ENCODE peak calls at places on chromosome 12, in nine cellular contexts. Y is mammary epithelial cell, B is IMR-90, U is PC-9, O is GM23248, L is PC-3, H is endothelial cell of umbilical vein, P is H9, W is GM23338. Z is an unnamed sample.
A peak's percentile ranks its signal among the peaks of the same experiment; 100 is the strongest.

GRCh38 chr12:120674172-120674571 is 12.8 kb upstream of the MLEC start:
- DNase-seq in B (no peak), U (no peak), P (no peak), Y (no peak), L (no peak), O (no peak), H (no peak), W (no peak), Z (no peak)

GRCh38 chr12:107537464-107538119 is 148.0 kb upstream of the PWP1 start:
- DNase-seq in W (no peak), L (no peak), P (no peak), U (no peak), O (no peak), Y (no peak), B (no peak), H (no peak), Z (no peak)

GRCh38 chr12:124456652-124457152 is 110.7 kb downstream of the NCOR2 start:
- DNase-seq in Y (no peak), L (no peak), H (no peak), U (no peak), W (no peak), P (no peak), O (no peak), B (no peak), Z (no peak)

GRCh38 chr12:95857151-95857550 is 1.6 kb upstream of the SNRPF start:
- DNase-seq in Y (no peak), O (no peak), H (no peak), P (peak; percentile 59), W (peak; percentile 77), U (no peak), B (no peak), L (no peak), Z (no peak)

GRCh38 chr12:52546126-52546525 is 6.8 kb downstream of the KRT71 start:
- DNase-seq in W (peak; percentile 40), U (no peak), O (no peak), P (peak; percentile 63), B (no peak), H (no peak), L (no peak), Y (no peak), Z (no peak)

GRCh38 chr12:27807063-27807703 is 27.1 kb upstream of the MANSC4 start:
- DNase-seq in Y (no peak), P (no peak), W (peak; percentile 47), H (no peak), O (no peak), B (no peak), L (no peak), U (no peak), Z (peak; percentile 46)

GRCh38 chr12:67910360-67911292 is 78.6 kb upstream of the IFNG-AS1 start:
- DNase-seq in L (peak; percentile 97), O (peak; percentile 95), P (no peak), W (no peak), B (peak; percentile 95), U (no peak), H (no peak), Y (peak; percentile 90), Z (peak; percentile 67)

GRCh38 chr12:96425973-96426372 is 25.7 kb upstream of the CDK17 start:
- DNase-seq in U (no peak), O (peak; percentile 61), W (no peak), L (peak; percentile 63), P (no peak), B (peak; percentile 83), Y (peak; percentile 57), H (no peak), Z (peak; percentile 68)

GRCh38 chr12:27206801-27207502 is 37.1 kb upstream of the STK38L start:
- DNase-seq in U (no peak), B (no peak), P (no peak), O (no peak), L (no peak), Y (no peak), H (no peak), W (no peak), Z (no peak)

GRCh38 chr12:131636266-131636665 is 74.6 kb upstream of the SFSWAP start:
- DNase-seq in L (no peak), O (no peak), B (no peak), H (no peak), U (no peak), W (no peak), P (no peak), Y (no peak), Z (no peak)

GRCh38 chr12:24534632-24535031 is 414.3 kb downstream of the BCAT1 start:
- DNase-seq in U (no peak), W (peak; percentile 49), Y (no peak), B (no peak), H (no peak), P (no peak), O (no peak), L (no peak), Z (no peak)

GRCh38 chr12:88267630-88268029 is 125.5 kb downstream of the TMTC3 start:
- DNase-seq in Y (no peak), O (no peak), B (no peak), L (no peak), H (no peak), U (no peak), W (no peak), P (no peak), Z (no peak)
- H2AFZ ChIP-seq in Y (no peak overlapping the region), O (no peak overlapping the region), B (no peak overlapping the region), L (no peak overlapping the region), H (no peak overlapping the region), U (no peak overlapping the region), W (no peak overlapping the region), P (no peak overlapping the region), Z (no peak overlapping the region)

GRCh38 chr12:91142184-91142583 is 30.9 kb upstream of the LUM start:
- DNase-seq in W (no peak), U (no peak), O (peak; percentile 24), H (no peak), B (peak; percentile 63), P (no peak), L (no peak), Y (no peak), Z (peak; percentile 60)

GRCh38 chr12:91139981-91140659 is 28.8 kb upstream of the LUM start:
- DNase-seq in U (no peak), W (no peak), L (peak; percentile 58), O (peak; percentile 90), Y (peak; percentile 47), H (peak; percentile 27), B (peak; percentile 95), P (no peak), Z (peak; percentile 95)

GRCh38 chr12:91138337-91138905 is 27.1 kb upstream of the LUM start:
- DNase-seq in W (peak; percentile 3), Y (no peak), L (no peak), U (no peak), H (peak; percentile 48), O (peak; percentile 26), P (no peak), B (no peak), Z (peak; percentile 33)

GRCh38 chr12:91139264-91139663 is 28.0 kb upstream of the LUM start:
- DNase-seq in H (peak; percentile 53), Y (no peak), P (no peak), L (no peak), O (no peak), W (no peak), B (peak; percentile 17), U (no peak), Z (peak; percentile 42)

DNA sequence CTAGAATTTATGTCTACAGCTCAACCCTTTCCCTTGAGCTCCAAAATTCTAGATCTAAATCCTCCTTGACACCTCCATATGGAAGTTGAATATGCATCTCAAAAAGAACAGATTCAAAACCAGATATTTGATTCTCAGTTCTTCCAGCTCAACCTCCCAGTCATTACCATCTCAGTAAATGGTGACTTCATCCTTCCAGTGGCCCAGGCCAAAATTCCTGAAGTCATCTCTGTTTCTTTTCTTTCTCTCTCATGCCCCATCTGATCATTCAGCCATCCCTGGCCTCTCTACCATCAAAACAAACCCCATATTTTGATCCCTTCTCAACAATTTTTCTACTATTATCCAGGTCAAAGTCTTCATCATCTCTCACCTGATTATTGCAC is 29.4 kb upstream of the LUM start:
- DNase-seq in U (no peak), O (peak; percentile 88), W (no peak), B (peak; percentile 74), P (no peak), L (peak; percentile 10), Y (no peak), H (no peak), Z (no peak)
- H2AFZ ChIP-seq in U (no peak overlapping the region), O (no peak overlapping the region), W (no peak overlapping the region), B (no peak overlapping the region), P (no peak overlapping the region), L (no peak overlapping the region), Y (no peak overlapping the region), H (no peak overlapping the region), Z (no peak overlapping the region)

DNA sequence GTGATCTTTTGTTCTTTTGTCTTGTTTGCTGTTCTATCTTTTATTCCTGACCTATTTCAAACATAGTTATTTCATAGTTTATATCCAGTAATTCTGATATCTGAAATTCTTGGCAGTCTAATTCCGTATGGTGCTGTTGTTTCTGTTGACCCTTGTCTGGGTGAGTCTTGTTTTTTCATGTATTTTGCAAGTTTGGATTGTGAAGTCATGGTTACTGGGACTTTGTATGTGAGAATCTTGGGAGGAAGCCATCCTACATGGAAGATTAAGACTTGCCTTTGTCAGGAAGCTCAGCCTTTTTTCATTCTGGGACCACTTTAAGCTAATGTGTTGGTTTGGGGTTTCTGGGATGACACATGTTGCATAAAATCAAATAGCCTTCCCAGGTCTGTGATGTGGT is 191.6 kb upstream of the E2F7 start:
- DNase-seq in U (no peak), Y (no peak), H (no peak), B (no peak), L (no peak), O (peak; percentile 17), W (no peak), P (no peak), Z (no peak)
- H2AFZ ChIP-seq in U (no peak overlapping the region), Y (no peak overlapping the region), H (no peak overlapping the region), B (no peak overlapping the region), L (no peak overlapping the region), O (no peak overlapping the region), W (peak overlapping the region; percentile 72), P (peak overlapping the region; percentile 29), Z (no peak overlapping the region)

DNA sequence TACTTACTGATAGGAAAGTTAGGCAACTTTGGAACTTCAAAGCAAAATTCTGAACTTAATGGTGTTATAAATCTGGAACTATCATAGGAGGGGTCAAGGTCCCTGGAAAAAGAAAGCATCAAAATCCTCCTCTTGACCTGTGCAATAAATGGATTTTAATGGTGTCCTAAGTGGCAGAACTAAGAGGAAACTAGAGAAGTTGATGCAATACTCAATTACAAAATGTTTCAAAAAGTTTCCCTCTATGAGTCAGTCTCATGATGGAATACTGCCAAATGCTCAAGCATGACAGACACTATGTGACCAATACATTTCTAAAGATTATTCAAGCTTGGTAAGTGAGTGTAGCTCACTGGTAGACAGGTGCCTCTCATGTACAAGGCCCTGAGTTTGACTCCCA is 47.7 kb upstream of the ERGIC2 start:
- DNase-seq in P (no peak), L (peak; percentile 99), H (peak; percentile 65), Y (peak; percentile 91), U (peak; percentile 9), O (peak; percentile 75), W (no peak), B (peak; percentile 84), Z (peak; percentile 90)
- H2AFZ ChIP-seq in P (no peak overlapping the region), L (no peak overlapping the region), H (no peak overlapping the region), Y (no peak overlapping the region), U (no peak overlapping the region), O (no peak overlapping the region), W (no peak overlapping the region), B (no peak overlapping the region), Z (no peak overlapping the region)

GRCh38 chr12:54527631-54527929 is 21.8 kb upstream of the PDE1B start:
- DNase-seq in H (no peak), L (no peak), O (no peak), P (no peak), Y (no peak), U (no peak), W (peak; percentile 24), B (no peak), Z (no peak)
- H2AFZ ChIP-seq in H (no peak overlapping the region), L (no peak overlapping the region), O (no peak overlapping the region), P (no peak overlapping the region), Y (no peak overlapping the region), U (no peak overlapping the region), W (no peak overlapping the region), B (no peak overlapping the region), Z (no peak overlapping the region)

GRCh38 chr12:128326419-128326818 is 59.4 kb downstream of the TMEM132C start:
- DNase-seq in O (no peak), P (no peak), H (no peak), L (no peak), B (no peak), U (no peak), Y (no peak), W (no peak), Z (no peak)
- H2AFZ ChIP-seq in O (no peak overlapping the region), P (no peak overlapping the region), H (no peak overlapping the region), L (no peak overlapping the region), B (no peak overlapping the region), U (no peak overlapping the region), Y (no peak overlapping the region), W (no peak overlapping the region), Z (no peak overlapping the region)